ENCODE peak calls at places on chromosomes 4 and X, in seven cellular contexts. One of them, this sample, is unnamed.

GRCh38 chrX:151153086-151153485 is 23.3 kb upstream of the GPR50 start:
- DNase-seq in mucosa of descending colon: no peak
- DNase-seq in lower leg skin: no peak
- DNase-seq in GM12865: no peak
- DNase-seq in tibial nerve: no peak
- DNase-seq in AG04450: no peak
- DNase-seq in right lobe of liver: no peak
- DNase-seq in this sample: peak

GRCh38 chr4:179867300-179867878 is 2375.8 kb upstream of the TENM3 start:
- DNase-seq in mucosa of descending colon: peak
- DNase-seq in lower leg skin: no peak
- DNase-seq in GM12865: peak
- DNase-seq in tibial nerve: no peak
- DNase-seq in AG04450: peak
- DNase-seq in right lobe of liver: peak
- DNase-seq in this sample: peak

GRCh38 chr4:28654618-28655017 is 1794.0 kb downstream of the STIM2 start:
- DNase-seq in mucosa of descending colon: no peak
- DNase-seq in lower leg skin: no peak
- DNase-seq in GM12865: no peak
- DNase-seq in tibial nerve: no peak
- DNase-seq in AG04450: no peak
- DNase-seq in right lobe of liver: no peak
- DNase-seq in this sample: no peak

GRCh38 chr4:174230148-174230547 is 53.3 kb downstream of the FBXO8 start:
- DNase-seq in mucosa of descending colon: no peak
- DNase-seq in lower leg skin: no peak
- DNase-seq in GM12865: no peak
- DNase-seq in tibial nerve: no peak
- DNase-seq in AG04450: no peak
- DNase-seq in right lobe of liver: no peak
- DNase-seq in this sample: no peak

GRCh38 chr4:24885342-24885741 is 27.5 kb downstream of the CCDC149 start:
- DNase-seq in mucosa of descending colon: no peak
- DNase-seq in lower leg skin: no peak
- DNase-seq in GM12865: no peak
- DNase-seq in tibial nerve: no peak
- DNase-seq in AG04450: no peak
- DNase-seq in right lobe of liver: no peak
- DNase-seq in this sample: peak

GRCh38 chr4:2482693-2483092 is 13.8 kb downstream of the RNF4 start:
- DNase-seq in mucosa of descending colon: peak
- DNase-seq in lower leg skin: no peak
- DNase-seq in GM12865: peak
- DNase-seq in tibial nerve: no peak
- DNase-seq in AG04450: no peak
- DNase-seq in right lobe of liver: no peak
- DNase-seq in this sample: peak

GRCh38 chrX:131792789-131793462 is 230.2 kb upstream of the STK26 start:
- DNase-seq in mucosa of descending colon: no peak
- DNase-seq in lower leg skin: no peak
- DNase-seq in GM12865: peak
- DNase-seq in tibial nerve: no peak
- DNase-seq in AG04450: no peak
- DNase-seq in right lobe of liver: peak
- DNase-seq in this sample: peak

GRCh38 chr4:95510145-95510544 is 38.6 kb downstream of the UNC5C start:
- DNase-seq in mucosa of descending colon: no peak
- DNase-seq in lower leg skin: no peak
- DNase-seq in GM12865: peak
- DNase-seq in tibial nerve: no peak
- DNase-seq in AG04450: no peak
- DNase-seq in right lobe of liver: no peak
- DNase-seq in this sample: no peak

GRCh38 chr4:99462875-99463464 is 27.8 kb upstream of the ADH7 start:
- DNase-seq in mucosa of descending colon: peak
- DNase-seq in lower leg skin: peak
- DNase-seq in GM12865: peak
- DNase-seq in tibial nerve: no peak
- DNase-seq in AG04450: peak
- DNase-seq in right lobe of liver: peak
- DNase-seq in this sample: peak

GRCh38 chrX:17459596-17459995 is 84.6 kb downstream of the NHS start:
- DNase-seq in mucosa of descending colon: no peak
- DNase-seq in lower leg skin: no peak
- DNase-seq in GM12865: no peak
- DNase-seq in tibial nerve: no peak
- DNase-seq in AG04450: no peak
- DNase-seq in right lobe of liver: no peak
- DNase-seq in this sample: no peak

GRCh38 chr4:1044469-1045192 is 33.2 kb downstream of the FGFRL1 start:
- DNase-seq in mucosa of descending colon: no peak
- DNase-seq in lower leg skin: no peak
- DNase-seq in GM12865: no peak
- DNase-seq in tibial nerve: no peak
- DNase-seq in AG04450: no peak
- DNase-seq in right lobe of liver: peak
- DNase-seq in this sample: peak

GRCh38 chr4:119525005-119525749 is 103.4 kb downstream of the PDE5A start:
- DNase-seq in mucosa of descending colon: no peak
- DNase-seq in lower leg skin: no peak
- DNase-seq in GM12865: no peak
- DNase-seq in tibial nerve: no peak
- DNase-seq in AG04450: peak
- DNase-seq in right lobe of liver: no peak
- DNase-seq in this sample: no peak

GRCh38 chrX:142001934-142002333 is 98.2 kb downstream of the MAGEC1 start:
- DNase-seq in mucosa of descending colon: no peak
- DNase-seq in lower leg skin: no peak
- DNase-seq in GM12865: no peak
- DNase-seq in tibial nerve: no peak
- DNase-seq in AG04450: no peak
- DNase-seq in right lobe of liver: no peak
- DNase-seq in this sample: no peak

DNA sequence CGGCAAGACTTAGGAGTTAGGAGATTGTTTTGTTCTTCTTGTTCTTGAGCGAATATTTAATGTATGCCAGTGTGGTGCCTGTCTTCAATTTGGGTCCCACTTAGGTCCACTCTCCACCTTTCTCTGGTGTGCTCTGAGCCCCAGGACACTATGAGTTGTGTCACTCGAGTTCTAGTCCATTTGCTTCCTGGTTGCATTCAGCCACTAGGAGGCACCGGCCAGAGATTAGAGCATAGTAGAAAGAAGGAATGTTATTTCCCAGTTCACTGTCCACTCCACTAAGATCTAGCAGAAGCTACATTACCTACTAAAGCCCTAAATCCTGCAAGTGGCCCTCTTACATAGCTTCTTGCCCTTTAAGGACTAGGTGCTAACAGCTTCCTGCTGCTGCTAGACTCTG is 326.9 kb downstream of the NAF1 start:
- DNase-seq in mucosa of descending colon: no peak
- DNase-seq in lower leg skin: no peak
- DNase-seq in GM12865: peak
- DNase-seq in tibial nerve: no peak
- DNase-seq in AG04450: no peak
- DNase-seq in right lobe of liver: no peak
- DNase-seq in this sample: no peak
- TF ChIP-seq CTCF in mucosa of descending colon: no peak
- TF ChIP-seq CTCF in lower leg skin: no peak
- TF ChIP-seq CTCF in GM12865: peak
- TF ChIP-seq CTCF in tibial nerve: no peak
- TF ChIP-seq CTCF in AG04450: no peak
- TF ChIP-seq CTCF in right lobe of liver: no peak
- TF ChIP-seq CTCF in this sample: no peak

GRCh38 chr4:84378983-84379382 is 120.1 kb downstream of the NKX6-1 start:
- DNase-seq in mucosa of descending colon: no peak
- DNase-seq in lower leg skin: no peak
- DNase-seq in GM12865: no peak
- DNase-seq in tibial nerve: no peak
- DNase-seq in AG04450: no peak
- DNase-seq in right lobe of liver: no peak
- DNase-seq in this sample: no peak

GRCh38 chr4:84381759-84382158 is 117.3 kb downstream of the NKX6-1 start:
- DNase-seq in mucosa of descending colon: no peak
- DNase-seq in lower leg skin: no peak
- DNase-seq in GM12865: no peak
- DNase-seq in tibial nerve: no peak
- DNase-seq in AG04450: no peak
- DNase-seq in right lobe of liver: no peak
- DNase-seq in this sample: no peak

GRCh38 chr4:84378277-84378838 is 120.7 kb downstream of the NKX6-1 start:
- DNase-seq in mucosa of descending colon: no peak
- DNase-seq in lower leg skin: no peak
- DNase-seq in GM12865: no peak
- DNase-seq in tibial nerve: no peak
- DNase-seq in AG04450: no peak
- DNase-seq in right lobe of liver: no peak
- DNase-seq in this sample: no peak

GRCh38 chr4:84384801-84385582 is 114.1 kb downstream of the NKX6-1 start:
- DNase-seq in mucosa of descending colon: no peak
- DNase-seq in lower leg skin: no peak
- DNase-seq in GM12865: no peak
- DNase-seq in tibial nerve: no peak
- DNase-seq in AG04450: no peak
- DNase-seq in right lobe of liver: no peak
- DNase-seq in this sample: no peak

GRCh38 chr4:84379881-84380618 is 119.0 kb downstream of the NKX6-1 start:
- DNase-seq in mucosa of descending colon: no peak
- DNase-seq in lower leg skin: no peak
- DNase-seq in GM12865: no peak
- DNase-seq in tibial nerve: no peak
- DNase-seq in AG04450: no peak
- DNase-seq in right lobe of liver: no peak
- DNase-seq in this sample: no peak
- H3K4me3 ChIP-seq in mucosa of descending colon: no peak
- H3K4me3 ChIP-seq in lower leg skin: no peak
- H3K4me3 ChIP-seq in GM12865: no peak
- H3K4me3 ChIP-seq in tibial nerve: no peak
- H3K4me3 ChIP-seq in AG04450: no peak
- H3K4me3 ChIP-seq in right lobe of liver: no peak
- H3K4me3 ChIP-seq in this sample: no peak

GRCh38 chr4:10144479-10144878 is 27.9 kb upstream of the WDR1 start:
- DNase-seq in mucosa of descending colon: no peak
- DNase-seq in lower leg skin: no peak
- DNase-seq in GM12865: no peak
- DNase-seq in tibial nerve: no peak
- DNase-seq in AG04450: no peak
- DNase-seq in right lobe of liver: no peak
- DNase-seq in this sample: no peak
- TF ChIP-seq CTCF in mucosa of descending colon: no peak
- TF ChIP-seq CTCF in lower leg skin: no peak
- TF ChIP-seq CTCF in GM12865: no peak
- TF ChIP-seq CTCF in tibial nerve: no peak
- TF ChIP-seq CTCF in AG04450: no peak
- TF ChIP-seq CTCF in right lobe of liver: no peak
- TF ChIP-seq CTCF in this sample: no peak

DNA sequence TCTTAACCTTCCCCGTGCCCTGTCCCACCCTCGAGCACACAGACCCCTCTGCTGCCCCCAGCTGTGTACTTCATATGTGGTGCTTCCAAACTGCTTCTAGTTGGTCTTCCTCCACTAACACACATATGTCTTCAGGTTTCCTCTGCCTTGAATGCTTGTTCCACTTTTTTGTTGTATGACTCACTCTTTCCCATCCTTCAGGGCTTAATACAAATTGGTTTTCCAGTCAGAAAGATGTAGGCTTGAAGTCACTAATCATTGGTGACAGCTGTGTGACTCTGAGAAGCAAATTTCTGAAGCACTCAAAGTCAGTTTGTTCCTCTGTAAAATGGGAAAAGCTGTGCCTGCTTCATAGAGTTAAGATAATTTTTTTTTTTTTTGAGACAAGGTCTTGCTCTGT is 30.7 kb downstream of the TRIM2 start:
- DNase-seq in mucosa of descending colon: no peak
- DNase-seq in lower leg skin: no peak
- DNase-seq in GM12865: no peak
- DNase-seq in tibial nerve: no peak
- DNase-seq in AG04450: no peak
- DNase-seq in right lobe of liver: no peak
- DNase-seq in this sample: no peak
- H3K4me3 ChIP-seq in mucosa of descending colon: no peak
- H3K4me3 ChIP-seq in lower leg skin: no peak
- H3K4me3 ChIP-seq in GM12865: no peak
- H3K4me3 ChIP-seq in tibial nerve: no peak
- H3K4me3 ChIP-seq in AG04450: no peak
- H3K4me3 ChIP-seq in right lobe of liver: no peak
- H3K4me3 ChIP-seq in this sample: no peak

GRCh38 chr4:169314906-169315305 is 44.1 kb upstream of the SH3RF1 start:
- DNase-seq in mucosa of descending colon: peak
- DNase-seq in lower leg skin: peak
- DNase-seq in GM12865: no peak
- DNase-seq in tibial nerve: peak
- DNase-seq in AG04450: no peak
- DNase-seq in right lobe of liver: peak
- DNase-seq in this sample: peak

GRCh38 chr4:169312690-169313422 is 42.1 kb upstream of the SH3RF1 start:
- DNase-seq in mucosa of descending colon: no peak
- DNase-seq in lower leg skin: no peak
- DNase-seq in GM12865: no peak
- DNase-seq in tibial nerve: no peak
- DNase-seq in AG04450: no peak
- DNase-seq in right lobe of liver: no peak
- DNase-seq in this sample: no peak

GRCh38 chr4:169313732-169314131 is 43.0 kb upstream of the SH3RF1 start:
- DNase-seq in mucosa of descending colon: no peak
- DNase-seq in lower leg skin: no peak
- DNase-seq in GM12865: no peak
- DNase-seq in tibial nerve: no peak
- DNase-seq in AG04450: no peak
- DNase-seq in right lobe of liver: no peak
- DNase-seq in this sample: no peak

GRCh38 chr4:169311643-169312365 is 41.0 kb upstream of the SH3RF1 start:
- DNase-seq in mucosa of descending colon: peak
- DNase-seq in lower leg skin: no peak
- DNase-seq in GM12865: peak
- DNase-seq in tibial nerve: no peak
- DNase-seq in AG04450: no peak
- DNase-seq in right lobe of liver: no peak
- DNase-seq in this sample: no peak

GRCh38 chr4:169315530-169316306 is 45.0 kb upstream of the SH3RF1 start:
- DNase-seq in mucosa of descending colon: no peak
- DNase-seq in lower leg skin: no peak
- DNase-seq in GM12865: no peak
- DNase-seq in tibial nerve: no peak
- DNase-seq in AG04450: peak
- DNase-seq in right lobe of liver: no peak
- DNase-seq in this sample: no peak
- TF ChIP-seq CTCF in mucosa of descending colon: no peak
- TF ChIP-seq CTCF in lower leg skin: no peak
- TF ChIP-seq CTCF in GM12865: no peak
- TF ChIP-seq CTCF in tibial nerve: no peak
- TF ChIP-seq CTCF in AG04450: no peak
- TF ChIP-seq CTCF in right lobe of liver: no peak
- TF ChIP-seq CTCF in this sample: no peak

GRCh38 chr4:31741321-31741720 is 1021.2 kb downstream of the PCDH7 start:
- DNase-seq in mucosa of descending colon: no peak
- DNase-seq in lower leg skin: no peak
- DNase-seq in GM12865: no peak
- DNase-seq in tibial nerve: no peak
- DNase-seq in AG04450: no peak
- DNase-seq in right lobe of liver: no peak
- DNase-seq in this sample: no peak

GRCh38 chr4:31737419-31737818 is 1017.2 kb downstream of the PCDH7 start:
- DNase-seq in mucosa of descending colon: no peak
- DNase-seq in lower leg skin: no peak
- DNase-seq in GM12865: no peak
- DNase-seq in tibial nerve: no peak
- DNase-seq in AG04450: no peak
- DNase-seq in right lobe of liver: no peak
- DNase-seq in this sample: no peak
- H3K4me3 ChIP-seq in mucosa of descending colon: no peak
- H3K4me3 ChIP-seq in lower leg skin: no peak
- H3K4me3 ChIP-seq in GM12865: no peak
- H3K4me3 ChIP-seq in tibial nerve: no peak
- H3K4me3 ChIP-seq in AG04450: no peak
- H3K4me3 ChIP-seq in right lobe of liver: no peak
- H3K4me3 ChIP-seq in this sample: no peak

This sample was measured in dorsolateral prefrontal cortex.